ENCODE peak calls at places on chromosomes 6 and 20, in eight cellular contexts. K is sigmoid colon, Z is suprapubic skin, B is ovary, G is IMR-90, D is testis, L is right lobe of liver, R is breast epithelium. A is an unnamed sample.

GRCh38 chr6:150610584-150610983 is 10.9 kb downstream of the PLEKHG1 start:
- DNase-seq in K (no peak), Z (no peak), B (no peak), G (no peak), D (no peak), L (no peak), R (no peak), A (no peak)

GRCh38 chr6:109343518-109343917 is 38.7 kb downstream of the CD164 start:
- DNase-seq in K (no peak), Z (no peak), B (no peak), G (no peak), D (no peak), L (no peak), R (no peak), A (no peak)

GRCh38 chr6:1612902-1613301 is 3.2 kb downstream of the FOXC1 start:
- DNase-seq in K (no peak), Z (no peak), B (no peak), G (peak; percentile 93), D (no peak), L (no peak), R (no peak), A (peak; percentile 9)

GRCh38 chr6:33126101-33126714 is 50.4 kb downstream of the HLA-DPB1 start:
- DNase-seq in K (peak; percentile 71), Z (no peak), B (peak; percentile 75), G (peak; percentile 12), D (peak; percentile 89), L (peak; percentile 74), R (peak; percentile 27), A (peak; percentile 74)

GRCh38 chr6:134007077-134007476 is 45.3 kb downstream of the SLC2A12 start:
- DNase-seq in K (no peak), Z (no peak), B (no peak), G (no peak), D (no peak), L (peak; percentile 69), R (peak; percentile 56), A (no peak)

GRCh38 chr6:45757443-45758121 is 258.1 kb downstream of the CLIC5 start:
- DNase-seq in K (no peak), Z (no peak), B (no peak), G (no peak), D (peak; percentile 15), L (no peak), R (no peak), A (no peak)

GRCh38 chr6:133502451-133503259 is 261.5 kb downstream of the EYA4 start:
- DNase-seq in K (no peak), Z (no peak), B (peak; percentile 48), G (peak; percentile 94), D (no peak), L (no peak), R (no peak), A (no peak)

GRCh38 chr6:125750692-125751333 is 1.4 kb downstream of the HEY2 start:
- DNase-seq in K (no peak), Z (no peak), B (no peak), G (no peak), D (no peak), L (no peak), R (no peak), A (no peak)

GRCh38 chr6:32152414-32153251 is 894 bp upstream of the PRRT1 start:
- DNase-seq in K (no peak), Z (no peak), B (peak; percentile 51), G (peak; percentile 41), D (peak; percentile 53), L (no peak), R (no peak), A (no peak)

GRCh38 chr6:69816017-69816416 is 19.2 kb upstream of the LMBRD1 start:
- DNase-seq in K (no peak), Z (no peak), B (no peak), G (no peak), D (no peak), L (no peak), R (no peak), A (no peak)

GRCh38 chr20:1883986-1884385 is 11.2 kb upstream of the SIRPA start:
- DNase-seq in K (no peak), Z (no peak), B (no peak), G (no peak), D (no peak), L (no peak), R (no peak), A (no peak)

GRCh38 chr20:10433014-10433622 is 904 bp downstream of the MKKS start:
- DNase-seq in K (no peak), Z (no peak), B (peak; percentile 39), G (peak; percentile 7), D (no peak), L (no peak), R (no peak), A (no peak)

GRCh38 chr6:155444120-155444917 is 11.3 kb downstream of the NOX3 start:
- DNase-seq in K (no peak), Z (no peak), B (no peak), G (peak; percentile 57), D (no peak), L (no peak), R (no peak), A (no peak)

GRCh38 chr6:85923013-85923430 is 280.3 kb upstream of the SYNCRIP start:
- DNase-seq in K (no peak), Z (no peak), B (no peak), G (peak; percentile 51), D (peak; percentile 54), L (no peak), R (no peak), A (peak; percentile 31)

GRCh38 chr20:17622851-17623508 is 53.1 kb downstream of the DSTN start:
- DNase-seq in K (peak; percentile 60), Z (peak; percentile 45), B (no peak), G (no peak), D (peak; percentile 13), L (peak; percentile 46), R (no peak), A (no peak)

GRCh38 chr6:156731436-156731835 is 45.7 kb upstream of the ARID1B start:
- DNase-seq in K (no peak), Z (no peak), B (no peak), G (peak; percentile 86), D (no peak), L (no peak), R (no peak), A (no peak)

GRCh38 chr20:20052074-20052970 is at the start of the genes CFAP61 and CRNKL1:
- DNase-seq in K (peak; percentile 98), Z (peak; percentile 98), B (peak; percentile 97), G (peak; percentile 95), D (peak; percentile 98), L (peak; percentile 98), R (peak; percentile 93), A (peak; percentile 97)
- TF ChIP-seq POLR2A in K (no peak), Z (no peak), B (no peak), G (no peak), D (no peak), L (peak; percentile 53), R (no peak), A (peak; percentile 72)

DNA sequence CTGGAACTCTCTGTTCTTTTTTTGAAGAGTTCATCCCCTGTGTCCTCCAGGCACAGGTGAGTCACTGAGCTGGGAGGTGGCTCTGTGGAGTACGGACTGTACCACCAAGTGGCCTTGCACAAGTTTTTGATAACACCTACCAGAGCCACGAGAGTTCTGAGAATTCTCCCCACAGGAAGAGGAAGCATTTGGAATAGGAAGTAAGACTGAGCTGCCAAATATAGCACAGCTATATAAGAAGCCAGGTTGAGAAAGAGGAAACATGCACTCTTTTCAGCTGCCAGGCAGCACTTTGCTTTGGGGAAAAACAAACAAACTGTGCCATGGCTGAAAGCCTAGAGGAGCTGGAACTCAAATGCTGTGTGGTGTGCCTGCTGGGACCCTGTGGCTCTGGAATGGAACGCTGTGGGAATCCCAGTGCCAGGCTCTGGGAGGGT is 70.8 kb upstream of the RIPOR2 start:
- DNase-seq in K (peak; percentile 73), Z (no peak), B (no peak), G (no peak), D (no peak), L (peak; percentile 63), R (peak; percentile 94), A (no peak)
- TF ChIP-seq POLR2A in K (no peak), Z (no peak), B (no peak), G (no peak), D (no peak), L (peak; percentile 33), R (no peak), A (no peak)

DNA sequence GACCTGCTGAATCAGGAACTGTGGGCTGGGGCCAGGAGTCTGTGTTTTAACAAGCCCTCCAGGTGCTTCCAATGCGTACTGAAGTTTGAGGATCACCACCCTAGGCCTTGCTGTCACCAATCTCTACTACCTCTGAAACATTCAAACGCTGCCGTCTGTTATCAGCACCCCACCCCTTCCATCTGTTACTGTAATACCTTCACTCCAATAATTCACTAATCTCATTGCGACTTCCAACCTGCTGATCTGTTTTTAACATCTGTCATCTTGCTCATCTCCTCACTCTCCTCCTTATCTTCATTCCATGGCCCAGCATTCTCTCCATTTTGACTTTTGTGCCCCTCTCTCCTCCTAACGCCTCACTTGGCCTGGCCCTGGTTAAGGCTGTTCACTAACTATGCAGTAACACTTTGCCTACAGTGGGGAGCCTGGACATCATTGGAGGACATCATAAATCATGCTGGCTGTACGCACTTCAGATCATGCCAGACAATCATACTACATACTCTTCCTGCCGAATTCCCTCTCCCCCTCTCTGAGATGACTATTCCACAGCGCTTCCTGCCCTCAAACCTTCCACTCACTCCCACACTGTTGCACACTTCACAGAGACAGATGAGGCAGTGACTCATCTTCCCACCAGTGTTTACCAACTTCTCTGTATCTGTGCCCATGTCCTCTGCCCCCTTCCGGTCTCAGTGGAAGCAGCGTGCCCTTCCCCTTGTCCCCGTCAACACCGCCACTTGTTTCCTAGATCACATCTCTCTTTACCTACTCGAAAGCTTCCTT is 3.0 kb upstream of the GUCA1B start:
- DNase-seq in K (no peak), Z (no peak), B (no peak), G (peak; percentile 90), D (no peak), L (no peak), R (no peak), A (peak; percentile 82)
- TF ChIP-seq POLR2A in K (no peak), Z (no peak), B (no peak), G (no peak), D (no peak), L (peak; percentile 27), R (no peak), A (peak; percentile 49)

GRCh38 chr20:8994045-8994444 is 74.8 kb upstream of the PLCB4 start:
- DNase-seq in K (no peak), Z (no peak), B (no peak), G (no peak), D (no peak), L (no peak), R (no peak), A (no peak)

GRCh38 chr20:8997720-8998119 is 71.2 kb upstream of the PLCB4 start:
- DNase-seq in K (no peak), Z (no peak), B (no peak), G (no peak), D (no peak), L (no peak), R (no peak), A (no peak)

DNA sequence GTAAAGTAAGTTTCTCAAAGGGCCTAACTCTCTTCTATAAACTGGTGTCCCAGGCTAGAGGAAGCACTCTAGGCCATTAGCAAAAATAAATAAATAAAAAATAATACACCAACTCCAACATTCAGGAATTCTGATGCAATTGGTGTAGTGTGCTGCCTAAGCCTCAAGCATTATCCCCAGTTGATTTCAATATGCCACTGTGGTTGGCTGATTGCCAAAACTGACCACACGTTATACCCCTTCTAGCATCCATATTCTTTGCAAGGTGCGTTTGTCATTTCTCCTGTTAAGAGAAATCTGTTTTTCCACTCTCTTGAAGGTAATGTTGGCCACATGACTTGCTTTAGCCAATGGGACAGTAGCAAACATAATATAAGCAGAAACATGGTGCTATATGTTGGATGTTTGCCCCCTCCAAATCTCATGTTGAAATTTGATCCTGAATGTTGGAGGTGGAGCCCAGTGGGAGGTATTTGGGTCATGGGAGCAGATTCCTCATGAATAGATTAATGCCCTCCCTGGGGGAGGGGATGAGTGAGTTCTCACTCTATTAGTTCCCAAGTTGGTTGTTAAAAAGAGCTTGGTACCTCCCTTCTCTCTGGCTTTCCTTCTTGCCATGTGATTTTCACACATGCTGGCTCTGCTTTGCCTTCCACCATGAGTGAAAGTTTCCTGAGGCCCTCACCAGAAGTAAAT is 71.9 kb upstream of the PLCB4 start:
- DNase-seq in K (no peak), Z (no peak), B (no peak), G (no peak), D (no peak), L (no peak), R (no peak), A (no peak)
- TF ChIP-seq POLR2A in K (no peak), Z (no peak), B (no peak), G (no peak), D (no peak), L (no peak), R (no peak), A (no peak)